ENCODE peak calls at places on chromosomes 11 and 22, in seven cellular contexts. One of them, this sample, is unnamed.

GRCh38 chr11:26792956-26793355 is 71.1 kb upstream of the SLC5A12 start:
- DNase-seq in fibroblast of pulmonary artery: no peak
- DNase-seq in H1: no peak
- DNase-seq in GM06990: no peak
- DNase-seq in cardiac muscle cell: no peak
- DNase-seq in adrenal gland: no peak
- DNase-seq in left lung: no peak
- DNase-seq in this sample: no peak

GRCh38 chr22:28802595-28803087 is 2.3 kb upstream of the XBP1 start:
- DNase-seq in H1: no peak
- DNase-seq in left lung: no peak
- DNase-seq in GM06990: no peak
- DNase-seq in adrenal gland: no peak
- DNase-seq in cardiac muscle cell: no peak
- DNase-seq in fibroblast of pulmonary artery: no peak
- DNase-seq in this sample: no peak

GRCh38 chr22:27349456-27349855 is 452.1 kb downstream of the MN1 start:
- DNase-seq in fibroblast of pulmonary artery: peak
- DNase-seq in left lung: no peak
- DNase-seq in adrenal gland: no peak
- DNase-seq in H1: no peak
- DNase-seq in cardiac muscle cell: peak
- DNase-seq in GM06990: no peak
- DNase-seq in this sample: no peak

GRCh38 chr11:14288189-14288935 is 70.6 kb downstream of the RRAS2 start:
- DNase-seq in adrenal gland: no peak
- DNase-seq in H1: no peak
- DNase-seq in fibroblast of pulmonary artery: peak
- DNase-seq in left lung: no peak
- DNase-seq in GM06990: no peak
- DNase-seq in cardiac muscle cell: peak
- DNase-seq in this sample: no peak

GRCh38 chr11:94604496-94604895 is 37.3 kb downstream of the PIWIL4 start:
- DNase-seq in GM06990: no peak
- DNase-seq in H1: no peak
- DNase-seq in left lung: no peak
- DNase-seq in fibroblast of pulmonary artery: peak
- DNase-seq in cardiac muscle cell: no peak
- DNase-seq in adrenal gland: no peak
- DNase-seq in this sample: no peak

GRCh38 chr11:67213251-67213650 is 53.0 kb upstream of the GRK2 start:
- DNase-seq in left lung: no peak
- DNase-seq in cardiac muscle cell: no peak
- DNase-seq in H1: no peak
- DNase-seq in GM06990: peak
- DNase-seq in adrenal gland: no peak
- DNase-seq in fibroblast of pulmonary artery: no peak
- DNase-seq in this sample: no peak

GRCh38 chr11:100232006-100232405 is 455.1 kb upstream of the ARHGAP42 start:
- DNase-seq in fibroblast of pulmonary artery: no peak
- DNase-seq in adrenal gland: no peak
- DNase-seq in left lung: no peak
- DNase-seq in cardiac muscle cell: no peak
- DNase-seq in GM06990: no peak
- DNase-seq in H1: no peak
- DNase-seq in this sample: no peak

GRCh38 chr11:392102-392777 is 1.8 kb upstream of the PKP3 start:
- DNase-seq in fibroblast of pulmonary artery: no peak
- DNase-seq in H1: no peak
- DNase-seq in left lung: no peak
- DNase-seq in adrenal gland: no peak
- DNase-seq in cardiac muscle cell: no peak
- DNase-seq in GM06990: no peak
- DNase-seq in this sample: no peak

GRCh38 chr11:107915229-107915628 is 13.0 kb upstream of the RAB39A start:
- DNase-seq in cardiac muscle cell: no peak
- DNase-seq in H1: no peak
- DNase-seq in fibroblast of pulmonary artery: no peak
- DNase-seq in adrenal gland: no peak
- DNase-seq in GM06990: no peak
- DNase-seq in left lung: no peak
- DNase-seq in this sample: no peak

GRCh38 chr11:69834251-69834650 is 15.0 kb upstream of the FGF3 start:
- DNase-seq in adrenal gland: no peak
- DNase-seq in cardiac muscle cell: no peak
- DNase-seq in GM06990: no peak
- DNase-seq in H1: no peak
- DNase-seq in left lung: no peak
- DNase-seq in fibroblast of pulmonary artery: no peak
- DNase-seq in this sample: no peak

GRCh38 chr11:3786781-3787428 is 10.4 kb downstream of the NUP98 start:
- DNase-seq in adrenal gland: no peak
- DNase-seq in fibroblast of pulmonary artery: peak
- DNase-seq in cardiac muscle cell: no peak
- DNase-seq in GM06990: no peak
- DNase-seq in left lung: no peak
- DNase-seq in H1: no peak
- DNase-seq in this sample: no peak

GRCh38 chr11:123700774-123701173 is 40.7 kb downstream of the ZNF202 start:
- DNase-seq in left lung: peak
- DNase-seq in cardiac muscle cell: no peak
- DNase-seq in adrenal gland: no peak
- DNase-seq in H1: no peak
- DNase-seq in GM06990: no peak
- DNase-seq in fibroblast of pulmonary artery: no peak
- DNase-seq in this sample: no peak

GRCh38 chr11:27213232-27213660 is 149.8 kb downstream of the CCDC34 start:
- DNase-seq in left lung: no peak
- DNase-seq in H1: no peak
- DNase-seq in GM06990: no peak
- DNase-seq in adrenal gland: no peak
- DNase-seq in fibroblast of pulmonary artery: peak
- DNase-seq in cardiac muscle cell: peak
- DNase-seq in this sample: no peak

GRCh38 chr11:71343828-71344400 is 91.5 kb upstream of the SHANK2 start:
- DNase-seq in left lung: no peak
- DNase-seq in GM06990: no peak
- DNase-seq in cardiac muscle cell: no peak
- DNase-seq in fibroblast of pulmonary artery: no peak
- DNase-seq in H1: no peak
- DNase-seq in adrenal gland: no peak
- DNase-seq in this sample: no peak

GRCh38 chr22:45757068-45757467 is 85.4 kb downstream of the ATXN10 start:
- DNase-seq in cardiac muscle cell: peak
- DNase-seq in left lung: no peak
- DNase-seq in GM06990: no peak
- DNase-seq in fibroblast of pulmonary artery: peak
- DNase-seq in H1: peak
- DNase-seq in adrenal gland: peak
- DNase-seq in this sample: peak

GRCh38 chr11:100961633-100962032 is 168.0 kb downstream of the PGR start:
- DNase-seq in H1: no peak
- DNase-seq in adrenal gland: no peak
- DNase-seq in fibroblast of pulmonary artery: no peak
- DNase-seq in GM06990: no peak
- DNase-seq in left lung: no peak
- DNase-seq in cardiac muscle cell: no peak
- DNase-seq in this sample: no peak

GRCh38 chr11:31968774-31969433 is 122.0 kb upstream of the RCN1 start:
- DNase-seq in left lung: no peak
- DNase-seq in adrenal gland: peak
- DNase-seq in H1: no peak
- DNase-seq in cardiac muscle cell: peak
- DNase-seq in fibroblast of pulmonary artery: peak
- DNase-seq in GM06990: no peak
- DNase-seq in this sample: no peak

DNA sequence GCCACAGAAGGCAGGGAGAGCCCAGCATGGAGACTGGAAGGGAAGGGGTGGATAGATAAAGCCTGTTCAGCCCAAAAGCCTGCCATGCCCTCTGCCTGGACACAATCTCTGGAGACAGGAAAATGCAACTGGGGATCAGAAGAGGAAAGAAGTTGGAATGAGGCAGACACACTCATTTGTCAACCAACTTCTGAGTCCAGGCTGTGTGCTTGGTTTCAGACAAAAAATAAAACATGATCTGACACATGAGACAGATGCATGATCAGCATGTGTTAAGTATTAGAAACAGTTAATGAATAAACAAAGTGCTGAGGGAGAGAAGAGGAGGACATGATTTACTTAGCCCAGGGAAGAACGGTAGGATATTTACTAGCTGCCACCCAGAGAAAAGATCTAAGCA is 849 bp downstream of the LRRN4CL start:
- DNase-seq in H1: no peak
- DNase-seq in fibroblast of pulmonary artery: no peak
- DNase-seq in cardiac muscle cell: no peak
- DNase-seq in GM06990: no peak
- DNase-seq in adrenal gland: no peak
- DNase-seq in left lung: no peak
- DNase-seq in this sample: no peak
- H3K4me3 ChIP-seq in H1: no peak
- H3K4me3 ChIP-seq in fibroblast of pulmonary artery: no peak
- H3K4me3 ChIP-seq in cardiac muscle cell: no peak
- H3K4me3 ChIP-seq in GM06990: no peak
- H3K4me3 ChIP-seq in adrenal gland: no peak
- H3K4me3 ChIP-seq in left lung: no peak
- H3K4me3 ChIP-seq in this sample: no peak

DNA sequence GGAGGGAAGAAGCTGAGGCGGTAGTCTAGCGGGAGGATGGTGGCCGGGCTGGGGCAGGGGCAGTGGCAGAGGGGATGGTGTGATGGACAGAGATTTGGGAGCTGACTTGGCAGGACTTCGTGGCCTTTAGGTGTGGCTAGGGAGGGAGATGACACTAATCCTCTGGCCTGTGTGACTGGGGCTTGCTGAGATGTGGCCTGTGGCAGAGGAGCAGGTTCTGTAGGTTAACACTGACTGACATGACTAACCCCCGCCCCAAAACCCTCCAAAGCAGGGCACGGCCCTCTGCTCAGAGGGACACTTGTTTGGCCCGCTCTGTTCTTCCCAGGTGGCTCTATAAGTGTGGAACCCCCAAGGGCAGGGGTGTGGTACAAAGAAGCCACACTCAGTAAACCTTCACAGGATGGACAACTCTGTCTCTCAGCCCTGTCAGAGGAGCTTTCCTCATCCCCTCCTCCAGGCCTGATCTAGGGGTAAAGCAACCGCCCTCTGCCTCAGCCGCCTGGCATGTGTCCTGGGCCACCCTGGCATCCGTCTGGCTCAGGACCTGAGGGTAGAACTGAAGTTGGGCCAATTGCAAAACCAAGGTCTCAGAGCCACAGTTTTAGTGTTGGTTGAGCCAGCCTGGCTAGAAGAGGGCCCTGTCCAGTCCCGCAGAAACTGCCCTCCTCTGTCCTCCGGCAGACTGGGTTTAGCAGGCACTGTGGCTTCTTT is 15.6 kb downstream of the TOM1 start:
- DNase-seq in adrenal gland: peak
- DNase-seq in fibroblast of pulmonary artery: no peak
- DNase-seq in H1: no peak
- DNase-seq in cardiac muscle cell: no peak
- DNase-seq in GM06990: no peak
- DNase-seq in left lung: no peak
- DNase-seq in this sample: no peak
- H3K4me3 ChIP-seq in adrenal gland: no peak
- H3K4me3 ChIP-seq in fibroblast of pulmonary artery: no peak
- H3K4me3 ChIP-seq in H1: no peak
- H3K4me3 ChIP-seq in cardiac muscle cell: no peak
- H3K4me3 ChIP-seq in GM06990: no peak
- H3K4me3 ChIP-seq in left lung: no peak
- H3K4me3 ChIP-seq in this sample: no peak

GRCh38 chr11:114605370-114605769 is 9.8 kb upstream of the NXPE4 start:
- DNase-seq in adrenal gland: no peak
- DNase-seq in GM06990: no peak
- DNase-seq in H1: no peak
- DNase-seq in fibroblast of pulmonary artery: no peak
- DNase-seq in cardiac muscle cell: no peak
- DNase-seq in left lung: no peak
- DNase-seq in this sample: no peak
- H3K4me3 ChIP-seq in adrenal gland: no peak
- H3K4me3 ChIP-seq in GM06990: no peak
- H3K4me3 ChIP-seq in H1: no peak
- H3K4me3 ChIP-seq in fibroblast of pulmonary artery: no peak
- H3K4me3 ChIP-seq in cardiac muscle cell: no peak
- H3K4me3 ChIP-seq in left lung: no peak
- H3K4me3 ChIP-seq in this sample: no peak

DNA sequence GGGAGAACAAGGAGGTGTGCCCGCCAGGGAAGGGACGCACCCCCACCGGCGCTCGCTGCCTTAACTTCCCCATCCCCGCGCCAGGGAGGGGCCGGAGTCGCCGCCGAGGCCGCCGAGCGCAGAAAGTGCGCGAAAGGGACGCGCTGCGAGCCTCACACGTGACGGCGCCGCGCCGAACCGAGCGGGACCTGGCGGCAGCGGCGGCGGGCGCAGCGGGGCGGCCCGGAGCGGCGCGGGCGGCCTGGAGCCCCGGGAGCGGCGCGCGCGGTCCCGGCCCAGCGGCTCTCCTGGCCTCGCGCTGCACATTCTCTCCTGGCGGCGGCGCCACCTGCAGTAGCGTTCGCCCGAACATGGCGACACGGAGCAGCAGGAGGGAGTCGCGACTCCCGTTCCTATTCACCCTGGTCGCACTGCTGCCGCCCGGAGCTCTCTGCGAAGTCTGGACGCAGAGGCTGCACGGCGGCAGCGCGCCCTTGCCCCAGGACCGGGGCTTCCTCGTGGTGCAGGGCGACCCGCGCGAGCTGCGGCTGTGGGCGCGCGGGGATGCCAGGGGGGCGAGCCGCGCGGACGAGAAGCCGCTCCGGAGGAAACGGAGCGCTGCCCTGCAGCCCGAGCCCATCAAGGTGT is at the start of gene SORL1:
- DNase-seq in left lung: peak
- DNase-seq in adrenal gland: peak
- DNase-seq in fibroblast of pulmonary artery: peak
- DNase-seq in cardiac muscle cell: peak
- DNase-seq in GM06990: peak
- DNase-seq in H1: peak
- DNase-seq in this sample: peak
- H3K4me3 ChIP-seq in left lung: peak
- H3K4me3 ChIP-seq in adrenal gland: peak
- H3K4me3 ChIP-seq in fibroblast of pulmonary artery: peak
- H3K4me3 ChIP-seq in cardiac muscle cell: peak
- H3K4me3 ChIP-seq in GM06990: peak
- H3K4me3 ChIP-seq in H1: peak
- H3K4me3 ChIP-seq in this sample: peak

This sample was measured in Caco-2.